ENCODE peak calls at places on chromosomes 5 and 9, in five cellular contexts. F is NCI-H524, P is left lung, Q is astrocyte of the spinal cord, R is mesenchymal stem cell. H is an unnamed sample.
A peak's percentile ranks its signal among the peaks of the same experiment; 100 is the strongest.

GRCh38 chr5:19853616-19854240 is 134.3 kb downstream of the CDH18 start:
- DNase-seq in Q (peak; percentile 62), F (no peak), P (no peak), R (peak; percentile 59), H (peak; percentile 6)

GRCh38 chr9:130770679-130771442 is 64.2 kb upstream of the ABL1 start:
- DNase-seq in F (peak; percentile 78), R (peak; percentile 85), P (no peak), Q (peak; percentile 81), H (peak; percentile 21)

GRCh38 chr5:174612686-174613085 is 111.7 kb upstream of the MSX2 start:
- DNase-seq in P (no peak), R (peak; percentile 37), F (no peak), Q (no peak), H (no peak)

GRCh38 chr5:130836729-130837660 is 328.1 kb downstream of the HINT1 start:
- DNase-seq in Q (peak; percentile 35), F (no peak), R (peak; percentile 41), P (no peak), H (no peak)

GRCh38 chr9:2623046-2623865 is 1.7 kb downstream of the VLDLR start:
- DNase-seq in F (peak; percentile 55), Q (peak; percentile 43), R (peak; percentile 43), P (peak; percentile 82), H (no peak)

GRCh38 chr9:107000218-107000617 is 137.3 kb downstream of the ZNF462 start:
- DNase-seq in R (no peak), P (no peak), F (no peak), Q (no peak), H (no peak)

GRCh38 chr9:105150991-105151685 is 93.3 kb upstream of the SLC44A1 start:
- DNase-seq in R (peak; percentile 51), P (no peak), Q (peak; percentile 63), F (no peak), H (peak; percentile 28)

GRCh38 chr5:128826290-128826689 is 139.0 kb upstream of the SLC27A6 start:
- DNase-seq in F (peak; percentile 73), Q (no peak), R (no peak), P (no peak), H (no peak)

GRCh38 chr9:278651-279050 is 64.0 kb downstream of the DOCK8 start:
- DNase-seq in P (no peak), R (no peak), Q (no peak), F (no peak), H (no peak)

GRCh38 chr9:1050125-1050895 is at the start of gene DMRT2:
- DNase-seq in F (peak; percentile 96), Q (peak; percentile 48), P (peak; percentile 86), R (no peak), H (no peak)

GRCh38 chr9:68931821-68932220 is 82.1 kb downstream of the PRKACG start:
- DNase-seq in Q (no peak), F (no peak), R (no peak), P (no peak), H (no peak)

GRCh38 chr9:72952914-72953313 is at the start of gene ALDH1A1:
- DNase-seq in Q (no peak), P (no peak), R (no peak), F (no peak), H (no peak)

GRCh38 chr9:98085955-98086354 is 29.4 kb downstream of the NANS start:
- DNase-seq in R (no peak), P (no peak), F (peak; percentile 85), Q (no peak), H (no peak)

GRCh38 chr5:173296737-173297676 is 31.2 kb downstream of the STC2 start:
- DNase-seq in Q (no peak), R (no peak), P (no peak), F (peak; percentile 59), H (no peak)

GRCh38 chr5:1471240-1471853 is 26.1 kb upstream of the SLC6A3 start:
- DNase-seq in P (peak; percentile 55), Q (no peak), R (no peak), F (no peak), H (no peak)

GRCh38 chr9:78775211-78775610 is 478.3 kb downstream of the PSAT1 start:
- DNase-seq in F (peak; percentile 71), P (no peak), R (no peak), Q (no peak), H (no peak)

GRCh38 chr9:31393240-31393639 is 991.2 kb upstream of the ACO1 start:
- DNase-seq in F (no peak), Q (no peak), R (no peak), P (no peak), H (no peak)

GRCh38 chr9:37936376-37936775 is 32.4 kb upstream of the SLC25A51 start:
- DNase-seq in P (no peak), F (no peak), R (no peak), Q (no peak), H (no peak)

GRCh38 chr9:106487256-106487655 is 375.7 kb upstream of the ZNF462 start:
- DNase-seq in F (no peak), Q (no peak), P (no peak), R (no peak), H (no peak)

GRCh38 chr9:37374892-37375291 is 47.6 kb upstream of the GRHPR start:
- DNase-seq in R (no peak), Q (no peak), F (no peak), P (no peak), H (no peak)

GRCh38 chr5:79560774-79561524 is 47.0 kb upstream of the HOMER1 start:
- DNase-seq in P (no peak), Q (peak; percentile 18), F (no peak), R (peak; percentile 37), H (no peak)

GRCh38 chr9:81522721-81523551 is 166.4 kb downstream of the TLE1 start:
- DNase-seq in R (peak; percentile 74), P (no peak), Q (peak; percentile 71), F (peak; percentile 23), H (no peak)

GRCh38 chr5:138790684-138791083 is 37.5 kb downstream of the CTNNA1 start:
- DNase-seq in Q (no peak), F (no peak), P (no peak), R (peak; percentile 57), H (no peak)

GRCh38 chr5:157004893-157005551 is 42.0 kb upstream of the TIMD4 start:
- DNase-seq in Q (no peak), R (peak; percentile 70), P (no peak), F (no peak), H (no peak)

GRCh38 chr9:81377921-81378320 is 311.4 kb downstream of the TLE1 start:
- DNase-seq in R (no peak), Q (peak; percentile 5), P (no peak), F (no peak), H (no peak)

GRCh38 chr5:115052948-115053347 is 116.8 kb downstream of the TRIM36 start:
- DNase-seq in F (no peak), R (no peak), Q (no peak), P (no peak), H (no peak)

GRCh38 chr5:80516826-80517225 is 28.9 kb downstream of the FAM151B start:
- DNase-seq in Q (peak; percentile 80), P (no peak), R (peak; percentile 92), F (no peak), H (peak; percentile 55)

GRCh38 chr9:132857601-132858342 is 20.3 kb downstream of the AK8 start:
- DNase-seq in P (peak; percentile 61), R (no peak), F (no peak), Q (peak; percentile 46), H (no peak)

GRCh38 chr9:113543286-113544000 is 79.9 kb downstream of the RGS3 start:
- DNase-seq in F (no peak), P (no peak), R (no peak), Q (no peak), H (no peak)

GRCh38 chr9:132896906-132897305 is 18.2 kb downstream of the SPACA9 start:
- DNase-seq in P (no peak), F (no peak), R (no peak), Q (no peak), H (no peak)

GRCh38 chr5:56815657-56816545 is 552 bp downstream of the MAP3K1 start:
- DNase-seq in F (peak; percentile 44), P (peak; percentile 92), Q (no peak), R (peak; percentile 50), H (no peak)

GRCh38 chr5:139870677-139871076 is 75.1 kb downstream of the PSD2 start:
- DNase-seq in P (no peak), Q (no peak), F (no peak), R (no peak), H (no peak)

GRCh38 chr5:112737088-112737471 is 605 bp upstream of the APC start:
- DNase-seq in P (no peak), F (no peak), Q (peak; percentile 22), R (no peak), H (no peak)

GRCh38 chr9:116558035-116558434 is 129.1 kb upstream of the TRIM32 start:
- DNase-seq in F (no peak), P (no peak), R (no peak), Q (no peak), H (no peak)

H was measured in SW 1271.